ENCODE peak calls at places on chromosomes 1 and 21, in eight cellular contexts. One of them, this sample, is unnamed. For H3K4me1, the result is how much of the 10 kb centered on the place peaks cover.

GRCh38 chr1:167202049-167202448 is 18.6 kb upstream of the POU2F1 start:
- DNase-seq in K562: no peak
- DNase-seq in mammary epithelial cell: no peak
- DNase-seq in A549: no peak
- DNase-seq in heart right ventricle: no peak
- DNase-seq in thoracic aorta: no peak
- DNase-seq in hepatocyte: no peak
- DNase-seq in pancreas: no peak
- DNase-seq in this sample: no peak

GRCh38 chr1:201066986-201067385 is 43.5 kb upstream of the KIF21B start:
- DNase-seq in heart right ventricle: no peak
- DNase-seq in mammary epithelial cell: no peak
- DNase-seq in A549: no peak
- DNase-seq in thoracic aorta: no peak
- DNase-seq in hepatocyte: no peak
- DNase-seq in K562: no peak
- DNase-seq in pancreas: no peak
- DNase-seq in this sample: no peak

GRCh38 chr1:248818505-248819374 is 7.0 kb downstream of the SH3BP5L start:
- DNase-seq in K562: peak
- DNase-seq in A549: no peak
- DNase-seq in heart right ventricle: no peak
- DNase-seq in thoracic aorta: no peak
- DNase-seq in pancreas: no peak
- DNase-seq in mammary epithelial cell: no peak
- DNase-seq in hepatocyte: no peak
- DNase-seq in this sample: no peak

GRCh38 chr1:175618559-175618958 is 124.8 kb downstream of the TNR start:
- DNase-seq in mammary epithelial cell: no peak
- DNase-seq in hepatocyte: no peak
- DNase-seq in K562: no peak
- DNase-seq in pancreas: no peak
- DNase-seq in heart right ventricle: no peak
- DNase-seq in A549: no peak
- DNase-seq in thoracic aorta: no peak
- DNase-seq in this sample: no peak

GRCh38 chr1:37811027-37811655 is 3.1 kb upstream of the YRDC start:
- DNase-seq in hepatocyte: peak
- DNase-seq in mammary epithelial cell: peak
- DNase-seq in A549: peak
- DNase-seq in pancreas: peak
- DNase-seq in thoracic aorta: no peak
- DNase-seq in K562: peak
- DNase-seq in heart right ventricle: peak
- DNase-seq in this sample: peak

GRCh38 chr1:165644064-165644735 is 13.2 kb downstream of the MGST3 start:
- DNase-seq in A549: no peak
- DNase-seq in hepatocyte: no peak
- DNase-seq in thoracic aorta: no peak
- DNase-seq in heart right ventricle: no peak
- DNase-seq in mammary epithelial cell: peak
- DNase-seq in K562: no peak
- DNase-seq in pancreas: no peak
- DNase-seq in this sample: no peak

GRCh38 chr1:13642306-13643004 is 57.5 kb upstream of the PRDM2 start:
- DNase-seq in pancreas: no peak
- DNase-seq in K562: no peak
- DNase-seq in hepatocyte: no peak
- DNase-seq in thoracic aorta: no peak
- DNase-seq in A549: no peak
- DNase-seq in heart right ventricle: no peak
- DNase-seq in mammary epithelial cell: no peak
- DNase-seq in this sample: no peak

GRCh38 chr1:165452336-165453130 is 7.6 kb upstream of the RXRG start:
- DNase-seq in hepatocyte: no peak
- DNase-seq in A549: no peak
- DNase-seq in thoracic aorta: no peak
- DNase-seq in pancreas: no peak
- DNase-seq in mammary epithelial cell: no peak
- DNase-seq in heart right ventricle: peak
- DNase-seq in K562: no peak
- DNase-seq in this sample: no peak

GRCh38 chr1:167575649-167576048 is 22.1 kb upstream of the CREG1 start:
- DNase-seq in mammary epithelial cell: no peak
- DNase-seq in K562: no peak
- DNase-seq in thoracic aorta: no peak
- DNase-seq in pancreas: no peak
- DNase-seq in heart right ventricle: no peak
- DNase-seq in A549: no peak
- DNase-seq in hepatocyte: no peak
- DNase-seq in this sample: no peak

GRCh38 chr1:7526867-7527732 is 244.0 kb upstream of the VAMP3 start:
- DNase-seq in K562: no peak
- DNase-seq in pancreas: no peak
- DNase-seq in mammary epithelial cell: peak
- DNase-seq in thoracic aorta: no peak
- DNase-seq in A549: no peak
- DNase-seq in hepatocyte: no peak
- DNase-seq in heart right ventricle: no peak
- DNase-seq in this sample: no peak

GRCh38 chr1:35120458-35121133 is 41.4 kb downstream of the ZMYM1 start:
- DNase-seq in thoracic aorta: no peak
- DNase-seq in heart right ventricle: peak
- DNase-seq in hepatocyte: no peak
- DNase-seq in pancreas: no peak
- DNase-seq in A549: no peak
- DNase-seq in mammary epithelial cell: no peak
- DNase-seq in K562: no peak
- DNase-seq in this sample: no peak

GRCh38 chr1:177172331-177172730 is 1.6 kb downstream of the BRINP2 start:
- DNase-seq in heart right ventricle: no peak
- DNase-seq in A549: no peak
- DNase-seq in thoracic aorta: no peak
- DNase-seq in K562: no peak
- DNase-seq in mammary epithelial cell: no peak
- DNase-seq in pancreas: no peak
- DNase-seq in hepatocyte: no peak
- DNase-seq in this sample: no peak

GRCh38 chr1:24566266-24566867 is 10.5 kb downstream of the NCMAP start:
- DNase-seq in K562: no peak
- DNase-seq in mammary epithelial cell: no peak
- DNase-seq in A549: no peak
- DNase-seq in pancreas: peak
- DNase-seq in thoracic aorta: no peak
- DNase-seq in heart right ventricle: no peak
- DNase-seq in hepatocyte: no peak
- DNase-seq in this sample: no peak

GRCh38 chr1:220691039-220691684 is 999 bp downstream of the C1orf115 start:
- DNase-seq in pancreas: no peak
- DNase-seq in heart right ventricle: no peak
- DNase-seq in thoracic aorta: no peak
- DNase-seq in K562: no peak
- DNase-seq in mammary epithelial cell: no peak
- DNase-seq in hepatocyte: peak
- DNase-seq in A549: no peak
- DNase-seq in this sample: no peak

GRCh38 chr1:38451541-38451993 is 405.0 kb upstream of the POU3F1 start:
- DNase-seq in heart right ventricle: no peak
- DNase-seq in hepatocyte: peak
- DNase-seq in thoracic aorta: no peak
- DNase-seq in K562: peak
- DNase-seq in pancreas: no peak
- DNase-seq in mammary epithelial cell: no peak
- DNase-seq in A549: no peak
- DNase-seq in this sample: no peak

GRCh38 chr1:41726899-41727748 is 191.6 kb downstream of the HIVEP3 start:
- DNase-seq in mammary epithelial cell: no peak
- DNase-seq in pancreas: no peak
- DNase-seq in A549: no peak
- DNase-seq in hepatocyte: no peak
- DNase-seq in thoracic aorta: no peak
- DNase-seq in K562: no peak
- DNase-seq in heart right ventricle: peak
- DNase-seq in this sample: peak

GRCh38 chr1:36885537-36886441 is 148.5 kb downstream of the GRIK3 start:
- DNase-seq in heart right ventricle: no peak
- DNase-seq in A549: no peak
- DNase-seq in hepatocyte: no peak
- DNase-seq in K562: no peak
- DNase-seq in thoracic aorta: no peak
- DNase-seq in mammary epithelial cell: no peak
- DNase-seq in pancreas: no peak
- DNase-seq in this sample: no peak

GRCh38 chr1:234315091-234315541 is 58.1 kb upstream of the COA6 start:
- DNase-seq in pancreas: no peak
- DNase-seq in thoracic aorta: no peak
- DNase-seq in A549: no peak
- DNase-seq in mammary epithelial cell: peak
- DNase-seq in hepatocyte: no peak
- DNase-seq in heart right ventricle: no peak
- DNase-seq in K562: no peak
- DNase-seq in this sample: no peak

GRCh38 chr1:33381979-33382378 is 48.9 kb downstream of the PHC2 start:
- DNase-seq in mammary epithelial cell: no peak
- DNase-seq in K562: no peak
- DNase-seq in pancreas: no peak
- DNase-seq in A549: no peak
- DNase-seq in thoracic aorta: no peak
- DNase-seq in heart right ventricle: no peak
- DNase-seq in hepatocyte: no peak
- DNase-seq in this sample: no peak

GRCh38 chr1:157348538-157349480 is 203.5 kb downstream of the FCRL5 start:
- DNase-seq in mammary epithelial cell: no peak
- DNase-seq in heart right ventricle: no peak
- DNase-seq in pancreas: no peak
- DNase-seq in thoracic aorta: no peak
- DNase-seq in K562: no peak
- DNase-seq in A549: no peak
- DNase-seq in hepatocyte: no peak
- DNase-seq in this sample: no peak

GRCh38 chr21:35053356-35054096 is 4.4 kb upstream of the RUNX1 start:
- DNase-seq in thoracic aorta: no peak
- DNase-seq in pancreas: no peak
- DNase-seq in A549: no peak
- DNase-seq in hepatocyte: peak
- DNase-seq in K562: no peak
- DNase-seq in mammary epithelial cell: no peak
- DNase-seq in heart right ventricle: no peak
- DNase-seq in this sample: no peak
- TF ChIP-seq CTCF in thoracic aorta: no peak
- TF ChIP-seq CTCF in pancreas: no peak
- TF ChIP-seq CTCF in A549: no peak
- TF ChIP-seq CTCF in hepatocyte: peak
- TF ChIP-seq CTCF in K562: peak
- TF ChIP-seq CTCF in mammary epithelial cell: no peak
- TF ChIP-seq CTCF in heart right ventricle: no peak
- TF ChIP-seq CTCF in this sample: no peak

DNA sequence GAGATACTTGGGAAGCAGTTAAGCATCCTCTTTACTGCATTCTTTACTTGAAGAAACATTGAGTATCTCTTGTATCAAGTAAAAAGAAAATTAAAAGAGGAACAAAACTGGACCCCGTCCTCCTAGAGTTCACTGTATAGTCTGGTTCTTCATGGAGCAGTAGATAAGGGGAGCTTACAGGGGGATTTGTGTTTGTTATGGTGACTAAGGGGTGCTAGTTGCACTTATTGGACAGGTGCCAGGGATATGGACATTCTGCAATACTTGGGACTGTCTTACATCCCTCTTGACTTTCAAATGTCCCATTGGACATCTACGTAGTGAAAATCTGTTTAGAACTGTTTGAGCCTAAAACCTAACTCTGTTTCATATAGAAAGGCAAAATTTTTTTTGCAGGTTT is 67.2 kb downstream of the ALG14 start:
- DNase-seq in pancreas: no peak
- DNase-seq in mammary epithelial cell: no peak
- DNase-seq in hepatocyte: no peak
- DNase-seq in heart right ventricle: no peak
- DNase-seq in A549: no peak
- DNase-seq in K562: peak
- DNase-seq in thoracic aorta: no peak
- DNase-seq in this sample: no peak
- H3K4me1 ChIP-seq in pancreas: under half
- H3K4me1 ChIP-seq in mammary epithelial cell: under half
- H3K4me1 ChIP-seq in hepatocyte: under half
- H3K4me1 ChIP-seq in heart right ventricle: under half
- H3K4me1 ChIP-seq in A549: under half
- H3K4me1 ChIP-seq in K562: under half
- H3K4me1 ChIP-seq in thoracic aorta: under half
- H3K4me1 ChIP-seq in this sample: under half

GRCh38 chr1:78055565-78056132 is 9.9 kb downstream of the GIPC2 start:
- DNase-seq in thoracic aorta: no peak
- DNase-seq in pancreas: no peak
- DNase-seq in heart right ventricle: no peak
- DNase-seq in K562: no peak
- DNase-seq in A549: no peak
- DNase-seq in hepatocyte: no peak
- DNase-seq in mammary epithelial cell: no peak
- DNase-seq in this sample: no peak

GRCh38 chr1:78061825-78062523 is 16.2 kb downstream of the GIPC2 start:
- DNase-seq in thoracic aorta: no peak
- DNase-seq in hepatocyte: peak
- DNase-seq in pancreas: no peak
- DNase-seq in K562: no peak
- DNase-seq in A549: no peak
- DNase-seq in heart right ventricle: no peak
- DNase-seq in mammary epithelial cell: peak
- DNase-seq in this sample: no peak

DNA sequence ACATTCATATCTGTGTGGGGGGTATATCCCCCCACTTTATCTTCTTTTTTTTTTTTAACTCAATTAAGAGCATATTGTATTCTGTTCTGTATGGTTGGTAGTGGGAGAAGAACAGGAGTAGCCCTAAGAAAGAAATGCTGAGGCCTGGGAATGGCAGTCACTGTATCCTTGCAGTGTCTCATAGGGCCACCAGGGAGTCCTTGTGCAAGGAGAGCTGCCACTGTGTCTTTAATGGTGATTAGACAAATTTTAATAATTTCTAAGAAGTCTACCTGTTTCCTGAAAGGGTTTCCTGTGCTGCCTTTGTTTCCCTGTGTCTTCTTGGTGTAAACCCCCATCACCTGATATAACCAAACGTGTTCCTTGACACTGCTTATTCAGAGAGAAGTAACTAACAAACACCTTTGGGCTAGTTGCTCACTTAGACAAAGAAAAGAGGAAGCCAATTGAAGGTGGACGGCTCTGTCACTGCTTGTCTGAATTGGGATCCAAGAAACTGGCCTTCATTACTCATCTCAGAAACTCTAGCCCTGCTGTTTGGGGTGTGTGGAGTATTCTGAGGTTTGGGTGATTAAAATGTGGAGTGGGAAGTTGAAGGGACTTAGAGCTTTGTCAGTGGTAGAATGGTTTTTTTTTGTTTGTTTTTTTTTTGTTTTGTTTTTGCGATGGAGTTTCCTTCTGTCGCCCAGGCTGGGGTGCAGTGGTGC is 15.2 kb downstream of the GIPC2 start:
- DNase-seq in mammary epithelial cell: peak
- DNase-seq in A549: no peak
- DNase-seq in heart right ventricle: no peak
- DNase-seq in hepatocyte: no peak
- DNase-seq in K562: no peak
- DNase-seq in thoracic aorta: no peak
- DNase-seq in pancreas: no peak
- DNase-seq in this sample: no peak
- TF ChIP-seq CTCF in mammary epithelial cell: peak
- TF ChIP-seq CTCF in A549: no peak
- TF ChIP-seq CTCF in heart right ventricle: no peak
- TF ChIP-seq CTCF in hepatocyte: no peak
- TF ChIP-seq CTCF in K562: peak
- TF ChIP-seq CTCF in thoracic aorta: no peak
- TF ChIP-seq CTCF in pancreas: no peak
- TF ChIP-seq CTCF in this sample: no peak

GRCh38 chr1:43546388-43547100 is 15.9 kb downstream of the PTPRF start:
- DNase-seq in pancreas: no peak
- DNase-seq in A549: no peak
- DNase-seq in heart right ventricle: no peak
- DNase-seq in K562: no peak
- DNase-seq in mammary epithelial cell: no peak
- DNase-seq in thoracic aorta: no peak
- DNase-seq in hepatocyte: no peak
- DNase-seq in this sample: no peak
- H3K4me1 ChIP-seq in pancreas: half or more
- H3K4me1 ChIP-seq in A549: half or more
- H3K4me1 ChIP-seq in heart right ventricle: under half
- H3K4me1 ChIP-seq in K562: under half
- H3K4me1 ChIP-seq in mammary epithelial cell: half or more
- H3K4me1 ChIP-seq in thoracic aorta: under half
- H3K4me1 ChIP-seq in hepatocyte: half or more
- H3K4me1 ChIP-seq in this sample: under half